ENCODE peak calls at places on chromosomes 7 and 10, in four cellular contexts. C is GM10248; X is B cell; T is CD4-positive, alpha-beta T cell. I is an unnamed sample.

GRCh38 chr10:3426190-3426845 is 253.7 kb upstream of the PITRM1 start:
- DNase-seq in C (no peak), X (no peak), T (no peak), I (no peak)

GRCh38 chr10:34033067-34033466 is 698.6 kb upstream of the NRP1 start:
- DNase-seq in C (no peak), X (no peak), T (no peak), I (no peak)

GRCh38 chr7:113731571-113731970 is 187.2 kb downstream of the PPP1R3A start:
- DNase-seq in C (no peak), X (no peak), T (no peak), I (no peak)

GRCh38 chr7:45919947-45920542 is 1.0 kb downstream of the IGFBP3 start:
- DNase-seq in C (no peak), X (no peak), T (no peak), I (no peak)

GRCh38 chr7:135321556-135321955 is 87.9 kb downstream of the STRA8 start:
- DNase-seq in C (no peak), X (no peak), T (no peak), I (no peak)

GRCh38 chr7:783556-784490 is 48.5 kb upstream of the SUN1 start:
- DNase-seq in C (no peak), X (no peak), T (no peak), I (no peak)

GRCh38 chr7:136528329-136528728 is 340.1 kb upstream of the CHRM2 start:
- DNase-seq in C (no peak), X (no peak), T (no peak), I (no peak)

GRCh38 chr7:102450242-102450641 is 14.4 kb downstream of the ALKBH4 start:
- DNase-seq in C (no peak), X (peak), T (peak), I (no peak)

GRCh38 chr7:157404845-157405481 is 68.2 kb downstream of the DNAJB6 start:
- DNase-seq in C (no peak), X (no peak), T (no peak), I (no peak)

GRCh38 chr7:141014091-141014490 is 661 bp downstream of the MRPS33 start:
- DNase-seq in C (no peak), X (no peak), T (no peak), I (no peak)

GRCh38 chr7:151506901-151507382 is 12.8 kb downstream of the RHEB start:
- DNase-seq in C (no peak), X (no peak), T (no peak), I (no peak)
- TF ChIP-seq CTCF in C (no peak), X (no peak), T (no peak), I (no peak)

DNA sequence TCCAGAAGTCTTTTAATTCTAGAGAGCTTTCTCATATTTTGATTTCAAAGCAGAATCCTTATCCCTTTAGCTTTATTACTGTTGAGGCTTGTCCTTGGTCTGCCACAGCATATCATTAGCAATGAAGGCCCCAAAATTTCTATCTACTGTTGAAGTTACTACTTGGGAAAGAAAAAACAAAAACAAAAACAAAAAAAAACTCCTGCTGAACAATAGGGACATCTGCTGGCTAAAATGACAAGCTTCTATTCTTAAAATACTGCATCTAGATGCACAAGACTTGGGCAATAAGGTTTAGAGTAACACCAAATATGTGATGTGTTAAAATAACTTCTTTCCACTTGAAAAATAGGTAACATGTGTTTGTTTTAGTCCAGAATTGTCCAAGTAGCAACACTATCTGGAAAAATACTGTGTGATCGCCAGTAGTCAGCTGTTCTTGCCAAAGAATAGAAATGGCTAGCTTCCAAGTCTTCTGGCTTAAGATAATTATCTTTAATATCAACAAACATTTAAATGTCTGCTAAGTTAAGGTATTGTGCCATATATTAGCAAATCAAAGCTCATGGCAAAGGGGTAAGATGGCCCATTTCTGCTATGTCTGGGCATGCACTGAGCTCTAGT is 3.8 kb upstream of the DMTF1 start:
- DNase-seq in C (no peak), X (peak), T (no peak), I (peak)
- TF ChIP-seq CTCF in C (peak), X (peak), T (peak), I (no peak)

GRCh38 chr10:96743988-96744585 is 23.8 kb upstream of the PIK3AP1 start:
- DNase-seq in C (no peak), X (no peak), T (no peak), I (no peak)
- TF ChIP-seq CTCF in C (peak), X (no peak), T (no peak), I (peak)

GRCh38 chr7:73700070-73700423 is 16.6 kb downstream of the BUD23 start:
- DNase-seq in C (no peak), X (no peak), T (no peak), I (no peak)

GRCh38 chr7:73702226-73702625 is 17.2 kb downstream of the STX1A start:
- DNase-seq in C (no peak), X (no peak), T (no peak), I (no peak)

GRCh38 chr7:73700581-73701134 is 17.3 kb downstream of the BUD23 start:
- DNase-seq in C (no peak), X (no peak), T (no peak), I (no peak)

GRCh38 chr7:73702665-73703064 is 16.8 kb downstream of the STX1A start:
- DNase-seq in C (no peak), X (no peak), T (no peak), I (no peak)

GRCh38 chr7:73701357-73701995 is 18.0 kb downstream of the STX1A start:
- DNase-seq in C (peak), X (peak), T (no peak), I (peak)
- TF ChIP-seq CTCF in C (peak), X (peak), T (peak), I (no peak)

I was measured in GM13976.